ENCODE peak calls at places on chromosomes 2 and 18, in eight cellular contexts. E is PC-3, Y is uterus, F is Caco-2, M is pancreas, I is brain microvascular endothelial cell, G is BE2C, P is colonic mucosa. D is an unnamed sample.

GRCh38 chr2:98737848-98738247 is 6.9 kb upstream of the MGAT4A start:
- DNase-seq in E (no peak), Y (no peak), F (no peak), M (peak; percentile 94), I (no peak), G (no peak), P (no peak), D (no peak)

GRCh38 chr2:7633556-7634153 is 716.4 kb downstream of the RNF144A start:
- DNase-seq in E (no peak), Y (no peak), F (no peak), M (no peak), I (no peak), G (no peak), P (no peak), D (no peak)

GRCh38 chr18:48408111-48408726 is 964 bp downstream of the ZBTB7C start:
- DNase-seq in E (no peak), Y (no peak), F (no peak), M (no peak), I (no peak), G (no peak), P (peak; percentile 21), D (no peak)

GRCh38 chr18:74818776-74819175 is 221.1 kb downstream of the ZNF407 start:
- DNase-seq in E (no peak), Y (no peak), F (no peak), M (no peak), I (no peak), G (no peak), P (no peak), D (no peak)

GRCh38 chr2:170822292-170822884 is 5.7 kb downstream of the GAD1 start:
- DNase-seq in E (no peak), Y (no peak), F (no peak), M (no peak), I (no peak), G (no peak), P (no peak), D (no peak)

GRCh38 chr18:57234346-57234745 is 87.5 kb downstream of the BOD1L2 start:
- DNase-seq in E (no peak), Y (no peak), F (no peak), M (no peak), I (no peak), G (no peak), P (no peak), D (no peak)

GRCh38 chr2:70684846-70685622 is 83.0 kb downstream of the ADD2 start:
- DNase-seq in E (peak; percentile 7), Y (no peak), F (no peak), M (no peak), I (no peak), G (no peak), P (no peak), D (no peak)

GRCh38 chr2:37877457-37878315 is 47.4 kb upstream of the RMDN2 start:
- DNase-seq in E (peak; percentile 86), Y (peak; percentile 56), F (no peak), M (no peak), I (peak; percentile 57), G (peak; percentile 39), P (peak; percentile 60), D (no peak)

GRCh38 chr18:27185025-27185763 is at the start of gene CHST9:
- DNase-seq in E (no peak), Y (no peak), F (peak; percentile 19), M (peak; percentile 63), I (no peak), G (no peak), P (no peak), D (no peak)

DNA sequence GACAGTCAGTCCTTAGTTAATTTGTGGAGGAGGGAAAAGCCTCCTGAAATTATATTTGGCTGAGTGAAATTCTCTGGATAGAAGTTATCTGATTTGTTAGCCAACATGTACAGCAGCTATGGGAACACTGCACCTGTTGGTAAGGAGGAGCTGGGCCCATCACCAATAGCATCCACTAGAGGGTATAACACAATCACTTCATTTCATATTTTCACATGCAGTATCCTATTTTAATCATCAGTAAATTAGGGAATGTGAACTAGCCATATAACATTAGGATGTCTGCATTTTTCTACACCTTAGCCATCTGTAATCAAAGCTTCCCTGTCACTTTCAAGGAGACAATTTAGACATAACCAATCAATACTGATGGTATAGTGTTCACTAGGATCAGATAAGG is 818.4 kb upstream of the CDH2 start:
- DNase-seq in E (peak; percentile 27), Y (no peak), F (no peak), M (no peak), I (no peak), G (no peak), P (no peak), D (no peak)
- TF ChIP-seq CTCF in E (peak; percentile 61), Y (no peak), F (no peak), M (no peak), I (peak; percentile 42), G (peak; percentile 20), P (no peak), D (peak; percentile 42)

GRCh38 chr2:236403811-236404210 is 139.6 kb upstream of the ASB18 start:
- DNase-seq in E (no peak), Y (no peak), F (no peak), M (no peak), I (no peak), G (no peak), P (no peak), D (no peak)

GRCh38 chr2:236400594-236401360 is 136.6 kb upstream of the ASB18 start:
- DNase-seq in E (no peak), Y (no peak), F (no peak), M (no peak), I (no peak), G (no peak), P (no peak), D (no peak)

GRCh38 chr2:236400046-236400574 is 135.9 kb upstream of the ASB18 start:
- DNase-seq in E (no peak), Y (no peak), F (no peak), M (no peak), I (no peak), G (no peak), P (no peak), D (no peak)

GRCh38 chr2:236403125-236403524 is 138.9 kb upstream of the ASB18 start:
- DNase-seq in E (no peak), Y (no peak), F (no peak), M (no peak), I (no peak), G (no peak), P (no peak), D (no peak)

GRCh38 chr2:236402016-236402784 is 138.0 kb upstream of the ASB18 start:
- DNase-seq in E (no peak), Y (no peak), F (no peak), M (no peak), I (no peak), G (no peak), P (no peak), D (no peak)
- H3K4me3 ChIP-seq in E (no peak overlapping the region), Y (no peak overlapping the region), F (no peak overlapping the region), M (no peak overlapping the region), I (no peak overlapping the region), G (no peak overlapping the region), P (no peak overlapping the region), D (no peak overlapping the region)

GRCh38 chr2:113720167-113720566 is 36.3 kb downstream of the SLC35F5 start:
- DNase-seq in E (peak; percentile 66), Y (no peak), F (no peak), M (no peak), I (no peak), G (no peak), P (no peak), D (no peak)
- TF ChIP-seq CTCF in E (peak; percentile 75), Y (peak; percentile 7), F (peak; percentile 53), M (no peak), I (peak; percentile 35), G (no peak), P (peak; percentile 37), D (peak; percentile 42)

DNA sequence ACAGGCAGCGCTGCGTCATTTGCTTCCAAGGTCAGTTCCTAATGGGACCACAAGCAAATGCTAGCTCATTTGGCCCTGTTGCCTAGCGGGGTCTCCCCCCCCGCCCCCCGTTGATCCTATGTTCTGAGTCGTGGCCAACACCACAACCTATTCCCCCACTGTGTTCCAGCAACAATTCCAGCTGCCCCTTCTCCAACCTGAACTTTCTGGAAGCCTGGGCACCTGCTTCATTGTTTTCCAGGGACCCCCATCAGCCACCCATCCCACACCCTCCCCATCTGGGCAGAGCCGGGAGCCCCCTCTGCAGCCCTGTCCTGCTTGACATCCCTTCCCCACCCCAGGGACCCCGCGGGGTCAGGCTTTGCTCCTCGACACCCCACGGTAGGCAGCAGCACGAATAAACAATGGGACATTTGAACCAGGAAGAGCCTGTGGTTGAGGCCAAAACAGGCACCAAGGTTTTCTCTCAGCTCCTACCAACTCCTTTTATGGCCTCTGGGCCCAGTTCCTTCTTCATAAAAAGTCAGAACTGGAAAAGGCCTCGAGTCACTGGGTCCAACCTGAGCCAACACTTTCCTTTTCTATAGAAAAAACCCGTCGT is 20.5 kb downstream of the TEX44 start:
- DNase-seq in E (no peak), Y (no peak), F (no peak), M (peak; percentile 33), I (no peak), G (no peak), P (no peak), D (no peak)
- H3K4me3 ChIP-seq in E (peak overlapping the region; percentile 55), Y (peak overlapping the region; percentile 43), F (peak overlapping the region; percentile 42), M (no peak overlapping the region), I (no peak overlapping the region), G (peak overlapping the region; percentile 48), P (peak overlapping the region; percentile 32), D (no peak overlapping the region)

GRCh38 chr18:37266290-37266689 is 299.3 kb downstream of the CELF4 start:
- DNase-seq in E (no peak), Y (no peak), F (no peak), M (no peak), I (no peak), G (peak; percentile 18), P (no peak), D (no peak)
- TF ChIP-seq CTCF in E (peak; percentile 13), Y (no peak), F (no peak), M (no peak), I (peak; percentile 18), G (peak; percentile 28), P (no peak), D (peak; percentile 22)

D was measured in AG09309.